ENCODE peak calls at places on chromosome 20, in ten cellular contexts. V is stomach, A is IMR-90, P is uterus, H is heart left ventricle, D is tibial nerve, T is Peyer's patch, L is spleen, S is breast epithelium, U is transverse colon. F is an unnamed sample.

GRCh38 chr20:18705906-18706305 is 107.7 kb upstream of the SCP2D1 start:
- DNase-seq in V (no peak), A (peak; percentile 40), P (no peak), H (no peak), D (no peak), T (no peak), L (no peak), S (no peak), U (no peak), F (no peak)

GRCh38 chr20:37298190-37298939 is 8.9 kb downstream of the MANBAL start:
- DNase-seq in V (peak; percentile 26), A (peak; percentile 84), P (peak; percentile 37), H (no peak), D (no peak), T (peak; percentile 16), L (no peak), S (no peak), U (no peak), F (no peak)

GRCh38 chr20:36342721-36343120 is 36.6 kb downstream of the DLGAP4 start:
- DNase-seq in V (no peak), A (no peak), P (no peak), H (no peak), D (no peak), T (no peak), L (peak; percentile 25), S (no peak), U (no peak), F (no peak)

GRCh38 chr20:14700641-14700965 is 363.2 kb upstream of the FLRT3 start:
- DNase-seq in V (no peak), A (no peak), P (no peak), H (no peak), D (no peak), T (no peak), L (no peak), S (no peak), U (peak; percentile 14), F (no peak)

GRCh38 chr20:18632196-18632789 is 44.4 kb downstream of the DTD1 start:
- DNase-seq in V (peak; percentile 73), A (peak; percentile 59), P (peak; percentile 79), H (peak; percentile 61), D (peak; percentile 33), T (peak; percentile 63), L (peak; percentile 87), S (peak; percentile 60), U (peak; percentile 46), F (peak; percentile 68)

GRCh38 chr20:4559906-4560305 is 161.8 kb upstream of the PRND start:
- DNase-seq in V (no peak), A (no peak), P (no peak), H (no peak), D (no peak), T (no peak), L (no peak), S (no peak), U (no peak), F (no peak)

GRCh38 chr20:42572320-42573016 is 617.2 kb downstream of the PTPRT start:
- DNase-seq in V (no peak), A (no peak), P (no peak), H (no peak), D (no peak), T (no peak), L (no peak), S (no peak), U (no peak), F (no peak)

GRCh38 chr20:32975698-32976674 is 28.2 kb downstream of the SUN5 start:
- DNase-seq in V (no peak), A (no peak), P (no peak), H (peak; percentile 82), D (no peak), T (no peak), L (no peak), S (peak; percentile 67), U (no peak), F (no peak)

GRCh38 chr20:23606652-23607049 is 934 bp upstream of the CST9 start:
- DNase-seq in V (peak; percentile 78), A (peak; percentile 64), P (peak; percentile 85), H (peak; percentile 73), D (peak; percentile 89), T (peak; percentile 81), L (peak; percentile 88), S (peak; percentile 85), U (peak; percentile 78), F (peak; percentile 61)

GRCh38 chr20:52019313-52019712 is 172.3 kb downstream of the ZFP64 start:
- DNase-seq in V (no peak), A (no peak), P (no peak), H (no peak), D (no peak), T (no peak), L (no peak), S (no peak), U (no peak), F (no peak)

GRCh38 chr20:63734946-63735858 is 1.3 kb upstream of the LIME1 start:
- DNase-seq in V (no peak), A (no peak), P (no peak), H (no peak), D (no peak), T (peak; percentile 48), L (peak; percentile 78), S (no peak), U (no peak), F (no peak)

GRCh38 chr20:39048000-39048696 is 86.0 kb downstream of the DHX35 start:
- DNase-seq in V (peak; percentile 86), A (peak; percentile 75), P (peak; percentile 79), H (peak; percentile 79), D (peak; percentile 67), T (peak; percentile 82), L (peak; percentile 93), S (peak; percentile 76), U (peak; percentile 82), F (peak; percentile 78)

GRCh38 chr20:23928788-23929187 is 49.2 kb upstream of the CST5 start:
- DNase-seq in V (no peak), A (no peak), P (no peak), H (no peak), D (no peak), T (no peak), L (no peak), S (no peak), U (no peak), F (no peak)

GRCh38 chr20:666877-667276 is 8.7 kb downstream of the SCRT2 start:
- DNase-seq in V (no peak), A (no peak), P (no peak), H (peak; percentile 47), D (no peak), T (no peak), L (no peak), S (no peak), U (no peak), F (no peak)
- TF ChIP-seq POLR2A in V (no peak), A (no peak), P (no peak), H (no peak), D (no peak), T (no peak), L (no peak), S (no peak), U (no peak), F (no peak)

DNA sequence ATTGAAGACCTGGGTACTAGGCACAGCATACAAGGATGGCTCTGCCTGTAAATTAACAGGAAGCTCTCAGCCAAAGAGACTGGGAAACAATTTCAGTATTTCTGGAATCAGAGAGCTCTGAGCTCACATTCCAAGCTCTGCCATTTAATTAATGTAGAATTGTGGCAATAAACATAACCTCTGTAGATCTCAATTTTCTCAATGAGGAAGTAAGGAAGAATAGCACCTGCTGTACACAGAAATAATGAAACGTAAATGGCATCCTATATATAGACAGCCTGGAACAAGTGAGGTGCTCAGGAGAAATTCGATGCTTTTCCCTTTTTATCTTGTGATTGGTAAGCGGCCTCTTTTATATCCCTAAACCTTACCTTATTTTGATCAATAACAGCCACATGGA is 538.5 kb upstream of the JAG1 start:
- DNase-seq in V (no peak), A (no peak), P (no peak), H (no peak), D (no peak), T (no peak), L (no peak), S (no peak), U (no peak), F (no peak)
- TF ChIP-seq CTCF in V (no peak), A (no peak), P (no peak), H (no peak), D (no peak), T (no peak), L (no peak), S (no peak), U (no peak), F (no peak)

GRCh38 chr20:62224113-62224855 is 4.2 kb upstream of the HRH3 start:
- DNase-seq in V (no peak), A (no peak), P (no peak), H (no peak), D (no peak), T (no peak), L (no peak), S (no peak), U (no peak), F (no peak)
- H3K27me3 ChIP-seq in V (peaks cover 19% of the 10 kb centered on the region), A (peaks cover 86% of the 10 kb centered on the region), P (peaks cover 8% of the 10 kb centered on the region), H (peaks cover 47% of the 10 kb centered on the region), D (peaks cover 91% of the 10 kb centered on the region), T (peaks cover 22% of the 10 kb centered on the region), L (peaks cover 3% of the 10 kb centered on the region), S (no peaks in the 10 kb centered on the region), U (peaks cover 71% of the 10 kb centered on the region), F (peaks cover under 1% of the 10 kb centered on the region)

GRCh38 chr20:25221592-25222460 is 26.1 kb upstream of the PYGB start:
- DNase-seq in V (no peak), A (no peak), P (peak; percentile 49), H (peak; percentile 69), D (peak; percentile 74), T (no peak), L (no peak), S (no peak), U (no peak), F (no peak)

GRCh38 chr20:25222461-25223178 is 25.3 kb upstream of the PYGB start:
- DNase-seq in V (no peak), A (no peak), P (no peak), H (peak; percentile 41), D (no peak), T (no peak), L (peak; percentile 74), S (no peak), U (no peak), F (no peak)

GRCh38 chr20:25223765-25224720 is 23.8 kb upstream of the PYGB start:
- DNase-seq in V (peak; percentile 22), A (no peak), P (no peak), H (no peak), D (no peak), T (no peak), L (peak; percentile 71), S (no peak), U (no peak), F (no peak)

GRCh38 chr20:25224941-25225340 is 22.9 kb upstream of the PYGB start:
- DNase-seq in V (no peak), A (no peak), P (no peak), H (no peak), D (no peak), T (no peak), L (peak; percentile 68), S (no peak), U (no peak), F (no peak)

DNA sequence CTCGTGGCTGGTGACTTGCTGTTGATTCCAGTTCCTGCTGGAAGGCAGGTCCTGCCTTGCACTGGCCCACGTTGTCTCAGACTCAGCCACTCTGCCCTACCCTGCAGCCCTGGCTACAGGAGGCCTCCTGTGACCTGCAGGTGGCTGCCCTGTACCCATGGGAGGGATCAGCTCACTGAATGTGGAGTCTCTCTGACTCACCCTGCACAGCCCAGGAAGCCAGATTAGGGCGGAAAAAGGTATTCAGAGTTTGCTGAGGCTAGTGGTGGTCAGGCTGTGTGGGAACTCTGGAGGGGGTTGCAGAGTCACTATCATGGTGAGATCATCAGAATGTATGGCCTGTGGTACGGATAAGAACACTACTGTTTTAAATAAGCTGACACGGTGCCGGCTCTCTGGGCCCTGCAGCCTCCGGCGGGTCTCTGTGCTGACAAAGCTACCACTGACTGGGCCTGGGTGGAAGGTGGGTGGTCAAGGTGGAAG is 24.7 kb upstream of the PYGB start:
- DNase-seq in V (peak; percentile 69), A (peak; percentile 97), P (no peak), H (no peak), D (no peak), T (no peak), L (no peak), S (no peak), U (peak; percentile 71), F (no peak)
- TF ChIP-seq POLR2A in V (no peak), A (peak; percentile 28), P (no peak), H (no peak), D (no peak), T (no peak), L (no peak), S (no peak), U (no peak), F (no peak)

F was measured in thyroid gland.